ENCODE peak calls at places on chromosomes 2 and 18, in seven cellular contexts. K is activated naive CD8-positive, alpha-beta T cell treated with anti-CD3 and anti-CD28 coated beads for 36 hours; Z is HCEC 1CT; Q is KBM-7; R is foreskin fibroblast; G is cardiac fibroblast; H is activated T-cell treated with anti-CD3 and anti-CD28 coated beads, Interleukin-2, amount 50 U/mL, for 4 hours. S is an unnamed sample.

GRCh38 chr2:37388074-37388473 is 43.6 kb downstream of the QPCT start:
- DNase-seq in K (no peak), Z (peak), Q (no peak), R (peak), G (peak), H (no peak), S (peak)

GRCh38 chr2:240960963-240961876 is 37.2 kb upstream of the SNED1 start:
- DNase-seq in K (no peak), Z (no peak), Q (peak), R (no peak), G (peak), H (no peak), S (peak)

GRCh38 chr18:55331301-55331700 is 256.7 kb downstream of the TCF4 start:
- DNase-seq in K (no peak), Z (no peak), Q (no peak), R (no peak), G (no peak), H (no peak), S (no peak)

GRCh38 chr2:70328921-70329561 is 27.2 kb upstream of the FAM136A start:
- DNase-seq in K (no peak), Z (no peak), Q (no peak), R (no peak), G (peak), H (no peak), S (no peak)

GRCh38 chr2:13884271-13884976 is 748.1 kb upstream of the LRATD1 start:
- DNase-seq in K (no peak), Z (peak), Q (no peak), R (no peak), G (peak), H (no peak), S (peak)

GRCh38 chr2:28765316-28765715 is 13.7 kb downstream of the PPP1CB start:
- DNase-seq in K (no peak), Z (no peak), Q (no peak), R (no peak), G (peak), H (no peak), S (peak)

GRCh38 chr2:133025004-133025403 is 355.0 kb upstream of the LYPD1 start:
- DNase-seq in K (no peak), Z (no peak), Q (no peak), R (no peak), G (no peak), H (no peak), S (no peak)

GRCh38 chr18:74251297-74252031 is 40.3 kb downstream of the CYB5A start:
- DNase-seq in K (no peak), Z (peak), Q (peak), R (peak), G (peak), H (no peak), S (peak)

GRCh38 chr2:200199576-200200263 is 106.8 kb upstream of the SPATS2L start:
- DNase-seq in K (no peak), Z (no peak), Q (peak), R (no peak), G (no peak), H (no peak), S (no peak)

GRCh38 chr18:21803495-21803894 is 62.9 kb downstream of the MIB1 start:
- DNase-seq in K (no peak), Z (no peak), Q (peak), R (peak), G (peak), H (no peak), S (peak)

GRCh38 chr2:106638043-106638442 is 150.9 kb downstream of the CD8B2 start:
- DNase-seq in K (no peak), Z (no peak), Q (peak), R (peak), G (peak), H (no peak), S (peak)

GRCh38 chr2:28725021-28725711 is 26.5 kb upstream of the PPP1CB start:
- DNase-seq in K (no peak), Z (no peak), Q (no peak), R (no peak), G (no peak), H (no peak), S (no peak)

GRCh38 chr2:17506736-17507616 is 11.3 kb downstream of the RAD51AP2 start:
- DNase-seq in K (no peak), Z (peak), Q (no peak), R (no peak), G (peak), H (no peak), S (peak)

GRCh38 chr2:106011380-106011779 is 182.7 kb downstream of the UXS1 start:
- DNase-seq in K (no peak), Z (no peak), Q (no peak), R (no peak), G (no peak), H (no peak), S (no peak)

GRCh38 chr18:3623769-3624545 is 174.0 kb downstream of the TGIF1 start:
- DNase-seq in K (peak), Z (peak), Q (peak), R (peak), G (peak), H (no peak), S (peak)

GRCh38 chr2:223959688-223960087 is 2.4 kb downstream of the MRPL44 start:
- DNase-seq in K (no peak), Z (no peak), Q (peak), R (no peak), G (peak), H (no peak), S (peak)

GRCh38 chr2:226403360-226403759 is 396.3 kb downstream of the IRS1 start:
- DNase-seq in K (no peak), Z (no peak), Q (no peak), R (no peak), G (peak), H (no peak), S (no peak)

GRCh38 chr2:38549851-38550250 is 52.9 kb downstream of the HNRNPLL start:
- DNase-seq in K (no peak), Z (no peak), Q (no peak), R (no peak), G (no peak), H (no peak), S (no peak)

GRCh38 chr2:238272156-238272555 is 16.3 kb downstream of the PER2 start:
- DNase-seq in K (no peak), Z (no peak), Q (no peak), R (no peak), G (no peak), H (no peak), S (no peak)

GRCh38 chr2:38376346-38376682 is 759 bp downstream of the ATL2 start:
- DNase-seq in K (peak), Z (no peak), Q (peak), R (peak), G (peak), H (peak), S (peak)

GRCh38 chr2:124283090-124283489 is 258.0 kb downstream of the CNTNAP5 start:
- DNase-seq in K (no peak), Z (no peak), Q (no peak), R (peak), G (peak), H (no peak), S (peak)

GRCh38 chr2:197183355-197183754 is 127.2 kb downstream of the ANKRD44 start:
- DNase-seq in K (no peak), Z (no peak), Q (no peak), R (no peak), G (peak), H (no peak), S (peak)

GRCh38 chr2:110153416-110153815 is 37.8 kb upstream of the MALL start:
- DNase-seq in K (no peak), Z (no peak), Q (no peak), R (no peak), G (no peak), H (no peak), S (peak)

GRCh38 chr18:34971313-34971712 is 69.9 kb upstream of the MAPRE2 start:
- DNase-seq in K (no peak), Z (peak), Q (no peak), R (peak), G (peak), H (no peak), S (peak)